ENCODE peak calls at places on chromosomes 11 and 22, in four cellular contexts. M is fibroblast of lung, X is heart left ventricle, S is PC-9. A is an unnamed sample.

GRCh38 chr11:3201677-3202181 is 16.9 kb downstream of the MRGPRG start:
- DNase-seq in M (no peak), X (no peak), S (no peak), A (no peak)

GRCh38 chr11:34651551-34651950 is 30.7 kb downstream of the EHF start:
- DNase-seq in M (peak; percentile 37), X (no peak), S (no peak), A (no peak)

GRCh38 chr22:44366372-44367310 is 53.9 kb upstream of the SHISAL1 start:
- DNase-seq in M (no peak), X (peak; percentile 43), S (no peak), A (no peak)

GRCh38 chr11:1782831-1783724 is 19.4 kb upstream of the CTSD start:
- DNase-seq in M (peak; percentile 56), X (no peak), S (no peak), A (peak; percentile 44)

GRCh38 chr11:71530602-71531001 is 3.5 kb downstream of the KRTAP5-7 start:
- DNase-seq in M (no peak), X (no peak), S (no peak), A (no peak)

GRCh38 chr11:134533511-134533910 is 121.5 kb upstream of the B3GAT1 start:
- DNase-seq in M (no peak), X (no peak), S (no peak), A (no peak)

GRCh38 chr11:104061851-104062521 is 25.5 kb downstream of the DDI1 start:
- DNase-seq in M (no peak), X (no peak), S (no peak), A (no peak)

GRCh38 chr22:44566911-44567310 is 68.9 kb upstream of the RTL6 start:
- DNase-seq in M (no peak), X (peak; percentile 37), S (no peak), A (no peak)

GRCh38 chr11:79507726-79508125 is 66.9 kb upstream of the TENM4 start:
- DNase-seq in M (no peak), X (no peak), S (no peak), A (no peak)

GRCh38 chr11:115501895-115502589 is 2.2 kb downstream of the CADM1 start:
- DNase-seq in M (peak; percentile 53), X (no peak), S (no peak), A (no peak)

GRCh38 chr11:115501504-115501894 is 2.7 kb downstream of the CADM1 start:
- DNase-seq in M (no peak), X (no peak), S (no peak), A (no peak)

GRCh38 chr11:115499241-115499799 is 4.9 kb downstream of the CADM1 start:
- DNase-seq in M (peak; percentile 68), X (no peak), S (no peak), A (no peak)

GRCh38 chr11:115499891-115500290 is 4.3 kb downstream of the CADM1 start:
- DNase-seq in M (no peak), X (no peak), S (no peak), A (no peak)

GRCh38 chr11:115500547-115501503 is 3.4 kb downstream of the CADM1 start:
- DNase-seq in M (no peak), X (no peak), S (no peak), A (no peak)
- H3K4me3 ChIP-seq in M (no peak overlapping the region), X (no peak overlapping the region), S (no peak overlapping the region), A (no peak overlapping the region)

GRCh38 chr11:18145025-18145424 is 12.7 kb downstream of the MRGPRX3 start:
- DNase-seq in M (no peak), X (no peak), S (no peak), A (no peak)
- TF ChIP-seq CTCF in M (no peak), X (no peak), S (no peak), A (peak; percentile 12)

GRCh38 chr11:291281-292210 is 2.6 kb downstream of the PGGHG start:
- DNase-seq in M (no peak), X (peak; percentile 54), S (no peak), A (no peak)

GRCh38 chr11:292211-293121 is 3.5 kb downstream of the PGGHG start:
- DNase-seq in M (no peak), X (peak; percentile 49), S (no peak), A (no peak)

GRCh38 chr11:293852-294661 is 5.1 kb downstream of the PGGHG start:
- DNase-seq in M (no peak), X (peak; percentile 47), S (no peak), A (no peak)

GRCh38 chr11:294795-295194 is 4.5 kb downstream of the IFITM5 start:
- DNase-seq in M (no peak), X (peak; percentile 33), S (no peak), A (no peak)

DNA sequence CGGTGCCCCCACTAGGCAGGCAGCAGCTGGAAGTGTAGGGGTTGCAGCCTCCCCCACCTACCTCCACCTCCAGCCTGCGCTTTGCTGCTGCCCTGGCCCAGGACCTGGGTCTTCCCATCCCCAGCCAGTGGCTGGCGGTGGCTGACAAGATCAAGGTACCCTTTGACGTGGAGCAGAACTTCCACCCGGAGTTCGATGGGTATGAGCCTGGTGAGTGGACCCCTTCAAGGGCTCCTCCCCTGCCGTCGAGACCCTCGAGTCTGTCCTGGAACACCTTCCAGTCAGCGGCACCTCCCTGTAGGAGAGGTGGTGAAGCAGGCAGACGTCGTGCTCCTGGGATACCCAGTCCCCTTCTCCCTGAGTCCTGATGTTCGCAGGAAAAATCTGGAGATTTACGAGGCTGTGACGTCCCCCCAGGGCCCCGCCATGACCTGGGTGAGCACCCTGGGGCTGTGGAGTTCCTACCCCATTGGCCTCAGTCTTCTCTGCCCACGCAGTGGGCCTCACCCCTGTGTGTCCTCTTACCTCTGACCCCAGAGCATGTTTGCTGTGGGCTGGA is 4.4 kb downstream of the PGGHG start:
- DNase-seq in M (no peak), X (peak; percentile 63), S (no peak), A (no peak)
- H3K4me3 ChIP-seq in M (no peak overlapping the region), X (no peak overlapping the region), S (no peak overlapping the region), A (no peak overlapping the region)

DNA sequence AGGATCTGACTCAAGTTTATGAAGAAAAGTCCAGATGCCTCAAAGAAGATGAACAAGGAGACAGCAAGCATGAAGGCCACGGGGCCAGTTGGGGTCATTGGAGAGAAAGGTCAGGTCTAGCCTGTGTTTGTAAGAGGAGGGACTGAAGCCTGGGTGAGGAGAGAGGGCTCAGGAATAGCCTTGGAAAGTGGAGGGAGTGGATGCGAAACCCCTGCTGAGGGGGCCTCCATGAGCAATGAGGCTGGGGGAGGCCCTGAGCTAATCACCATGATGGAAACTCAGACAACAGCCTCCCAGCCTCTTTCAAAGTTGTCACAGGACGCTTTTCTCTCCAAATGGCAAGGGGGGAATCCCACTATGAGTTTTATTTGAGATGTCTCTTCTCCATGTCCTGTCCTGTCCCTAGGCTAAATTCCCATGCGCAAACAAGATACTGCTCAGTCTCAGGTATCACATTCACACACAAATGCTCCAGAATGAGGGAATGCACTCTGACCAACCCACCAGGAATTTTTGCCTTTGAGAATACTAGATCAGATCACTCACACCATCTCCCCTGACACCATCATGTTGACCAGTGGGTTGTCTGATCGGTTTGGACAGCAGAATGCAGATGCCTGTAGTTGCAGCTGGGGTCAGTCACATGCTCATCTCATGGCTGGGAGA is 51.3 kb upstream of the TOP3B start:
- DNase-seq in M (no peak), X (no peak), S (no peak), A (no peak)
- TF ChIP-seq CTCF in M (no peak), X (no peak), S (no peak), A (no peak)

GRCh38 chr11:77851513-77851912 is 30.6 kb downstream of the AAMDC start:
- DNase-seq in M (no peak), X (no peak), S (no peak), A (no peak)

DNA sequence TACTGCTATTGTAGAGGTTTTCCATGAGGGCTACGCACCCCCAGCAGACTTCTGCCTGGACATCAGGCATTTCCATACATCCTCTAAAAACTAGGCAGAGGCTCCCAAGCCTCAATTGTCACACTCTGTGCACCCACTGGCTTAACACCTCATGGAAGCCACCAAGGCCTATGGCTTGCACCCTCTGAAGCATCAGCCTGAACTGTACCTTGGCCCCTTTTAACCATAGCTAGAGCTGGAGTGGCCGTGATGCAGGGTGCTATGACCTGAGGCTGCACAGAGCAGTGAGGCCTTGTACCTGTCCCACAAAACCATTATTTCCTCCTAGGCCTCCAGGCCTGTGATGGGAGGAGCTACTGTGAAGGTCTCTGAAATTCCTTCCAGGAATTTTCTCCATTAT is 33.9 kb downstream of the AAMDC start:
- DNase-seq in M (no peak), X (no peak), S (no peak), A (no peak)
- H3K4me3 ChIP-seq in M (no peak overlapping the region), X (no peak overlapping the region), S (no peak overlapping the region), A (no peak overlapping the region)

GRCh38 chr11:45208135-45208534 is 61.7 kb downstream of the PRDM11 start:
- DNase-seq in M (no peak), X (no peak), S (no peak), A (no peak)

GRCh38 chr11:45205978-45206377 is 59.5 kb downstream of the PRDM11 start:
- DNase-seq in M (no peak), X (no peak), S (no peak), A (no peak)

GRCh38 chr11:45209480-45209879 is 63.0 kb downstream of the PRDM11 start:
- DNase-seq in M (no peak), X (no peak), S (no peak), A (no peak)

GRCh38 chr11:45209000-45209399 is 62.6 kb downstream of the PRDM11 start:
- DNase-seq in M (no peak), X (no peak), S (no peak), A (no peak)

GRCh38 chr11:45204761-45205160 is 58.3 kb downstream of the PRDM11 start:
- DNase-seq in M (no peak), X (no peak), S (no peak), A (no peak)
- TF ChIP-seq CTCF in M (no peak), X (peak; percentile 31), S (no peak), A (no peak)

GRCh38 chr11:19951558-19952083 is 208.7 kb downstream of the DBX1 start:
- DNase-seq in M (peak; percentile 54), X (no peak), S (no peak), A (no peak)
- H3K4me3 ChIP-seq in M (no peak overlapping the region), X (no peak overlapping the region), S (no peak overlapping the region), A (no peak overlapping the region)

DNA sequence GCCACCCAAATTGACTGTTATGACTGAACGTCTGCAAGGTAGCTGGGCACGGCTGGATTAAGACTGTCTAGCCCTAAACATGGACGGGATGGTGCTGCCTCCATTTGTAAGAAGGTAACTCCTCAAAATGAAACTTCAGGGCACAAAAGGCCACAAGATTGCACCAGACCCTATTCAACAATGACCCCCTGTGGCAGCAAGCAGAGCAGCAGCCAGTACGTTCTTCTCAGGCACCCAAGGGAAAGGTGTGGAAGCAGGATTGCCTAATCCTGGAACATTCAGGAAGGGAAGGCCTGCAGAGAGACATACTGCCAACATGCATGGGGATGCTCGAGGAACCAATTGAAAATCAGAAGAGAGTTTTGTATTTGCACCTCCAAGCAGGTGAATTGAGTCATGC is 4.5 kb upstream of the TBX10 start:
- DNase-seq in M (no peak), X (no peak), S (peak; percentile 32), A (no peak)
- TF ChIP-seq CTCF in M (no peak), X (no peak), S (peak; percentile 62), A (peak; percentile 22)